ENCODE peak calls at places on chromosomes 4 and X, in eight cellular contexts. H is WERI-Rb-1, N is right cardiac atrium, L is brain microvascular endothelial cell, B is heart right ventricle, M is DND-41, R is pancreas, F is tibial artery. D is an unnamed sample.

GRCh38 chr4:94032754-94033153 is 174.9 kb upstream of the SMARCAD1 start:
- DNase-seq in H (no peak), F (no peak), M (no peak), R (no peak), N (no peak), B (no peak), L (peak), D (no peak)

GRCh38 chr4:152229782-152230289 is 306.1 kb downstream of the FBXW7 start:
- DNase-seq in F (no peak), R (no peak), B (no peak), H (peak), N (no peak), M (no peak), L (no peak), D (no peak)

GRCh38 chr4:7783560-7783959 is 156.1 kb downstream of the AFAP1 start:
- DNase-seq in M (no peak), R (no peak), B (no peak), H (no peak), L (no peak), F (peak), N (no peak), D (no peak)

GRCh38 chr4:40737882-40738281 is 11.9 kb upstream of the NSUN7 start:
- DNase-seq in F (no peak), L (no peak), B (no peak), R (no peak), H (no peak), N (no peak), M (no peak), D (no peak)

GRCh38 chrX:66677430-66677829 is 38.6 kb upstream of the EDA2R start:
- DNase-seq in M (no peak), F (no peak), L (peak), N (no peak), H (no peak), B (no peak), R (no peak), D (no peak)

GRCh38 chrX:34638116-34638515 is 19.0 kb downstream of the TMEM47 start:
- DNase-seq in M (no peak), N (no peak), L (no peak), B (peak), F (no peak), H (peak), R (no peak), D (peak)

GRCh38 chr4:101952985-101953384 is 162.5 kb downstream of the BANK1 start:
- DNase-seq in R (no peak), L (no peak), F (no peak), N (no peak), B (no peak), H (no peak), M (no peak), D (no peak)

GRCh38 chrX:152072236-152072635 is 66.1 kb downstream of the MAGEA10 start:
- DNase-seq in M (no peak), N (no peak), L (peak), B (no peak), H (no peak), F (no peak), R (peak), D (no peak)

GRCh38 chr4:141158219-141158618 is 24.9 kb upstream of the RNF150 start:
- DNase-seq in H (no peak), M (no peak), B (no peak), R (no peak), F (no peak), L (no peak), N (no peak), D (peak)

GRCh38 chr4:23153076-23153475 is 460.3 kb downstream of the GBA3 start:
- DNase-seq in R (no peak), L (no peak), N (no peak), F (no peak), H (no peak), B (no peak), M (no peak), D (no peak)

GRCh38 chr4:127505203-127505602 is 127.6 kb upstream of the INTU start:
- DNase-seq in N (no peak), B (peak), F (no peak), L (peak), M (no peak), R (no peak), H (no peak), D (no peak)

GRCh38 chr4:87589531-87589930 is 18.8 kb upstream of the DSPP start:
- DNase-seq in H (no peak), L (peak), B (no peak), F (no peak), N (no peak), R (no peak), M (no peak), D (no peak)

GRCh38 chrX:70009049-70009448 is 40.7 kb downstream of the AWAT2 start:
- DNase-seq in N (no peak), R (no peak), H (no peak), L (no peak), F (no peak), B (no peak), M (no peak), D (no peak)

GRCh38 chrX:47101206-47101605 is 23.0 kb downstream of the RGN start:
- DNase-seq in B (no peak), F (no peak), M (no peak), R (no peak), H (no peak), L (no peak), N (no peak), D (no peak)

GRCh38 chr4:54085284-54085683 is 14.7 kb upstream of the GSX2 start:
- DNase-seq in H (no peak), F (no peak), B (peak), M (no peak), R (no peak), N (no peak), L (peak), D (no peak)

GRCh38 chr4:178165251-178165650 is 723.0 kb upstream of the AGA start:
- DNase-seq in M (no peak), N (no peak), L (no peak), F (no peak), R (no peak), H (no peak), B (no peak), D (no peak)

GRCh38 chrX:2703991-2704369 is 12.9 kb downstream of the CD99 start:
- DNase-seq in N (no peak), L (no peak), M (peak), B (peak), H (no peak), R (no peak), F (no peak), D (no peak)

GRCh38 chrX:24149346-24150050 is at the start of gene ZFX:
- DNase-seq in B (peak), F (peak), R (peak), L (peak), H (peak), M (peak), N (peak), D (no peak)

GRCh38 chrX:124346064-124346876 is at the start of gene SH2D1A:
- DNase-seq in M (peak), H (no peak), F (no peak), N (no peak), B (no peak), R (no peak), L (no peak), D (peak)

GRCh38 chr4:148874331-148874730 is 432.1 kb upstream of the NR3C2 start:
- DNase-seq in N (no peak), F (no peak), M (no peak), R (no peak), H (no peak), L (no peak), B (no peak), D (no peak)

GRCh38 chr4:8345053-8345945 is 75.7 kb downstream of the HTRA3 start:
- DNase-seq in H (no peak), L (no peak), M (no peak), B (no peak), F (peak), N (no peak), R (no peak), D (no peak)

GRCh38 chrX:130672214-130672613 is 230.8 kb downstream of the ENOX2 start:
- DNase-seq in F (no peak), B (no peak), L (no peak), M (no peak), N (no peak), H (no peak), R (no peak), D (no peak)

GRCh38 chr4:126583509-126583908 is 1049.2 kb upstream of the INTU start:
- DNase-seq in R (no peak), N (no peak), B (no peak), H (peak), F (no peak), L (no peak), M (no peak), D (peak)

GRCh38 chrX:1387141-1387776 is 4.7 kb downstream of the SLC25A6 start:
- DNase-seq in M (peak), F (peak), H (no peak), N (peak), B (no peak), R (no peak), L (no peak), D (no peak)
- H3K4me3 ChIP-seq in M (no peak), F (no peak), H (no peak), N (no peak), B (no peak), R (no peak), L (no peak), D (no peak)

GRCh38 chrX:77119706-77120105 is 327.5 kb upstream of the FGF16 start:
- DNase-seq in R (no peak), M (no peak), F (no peak), B (no peak), H (no peak), N (no peak), L (no peak), D (no peak)
- H3K4me3 ChIP-seq in R (no peak), M (no peak), F (no peak), B (no peak), H (no peak), N (no peak), L (no peak), D (no peak)

DNA sequence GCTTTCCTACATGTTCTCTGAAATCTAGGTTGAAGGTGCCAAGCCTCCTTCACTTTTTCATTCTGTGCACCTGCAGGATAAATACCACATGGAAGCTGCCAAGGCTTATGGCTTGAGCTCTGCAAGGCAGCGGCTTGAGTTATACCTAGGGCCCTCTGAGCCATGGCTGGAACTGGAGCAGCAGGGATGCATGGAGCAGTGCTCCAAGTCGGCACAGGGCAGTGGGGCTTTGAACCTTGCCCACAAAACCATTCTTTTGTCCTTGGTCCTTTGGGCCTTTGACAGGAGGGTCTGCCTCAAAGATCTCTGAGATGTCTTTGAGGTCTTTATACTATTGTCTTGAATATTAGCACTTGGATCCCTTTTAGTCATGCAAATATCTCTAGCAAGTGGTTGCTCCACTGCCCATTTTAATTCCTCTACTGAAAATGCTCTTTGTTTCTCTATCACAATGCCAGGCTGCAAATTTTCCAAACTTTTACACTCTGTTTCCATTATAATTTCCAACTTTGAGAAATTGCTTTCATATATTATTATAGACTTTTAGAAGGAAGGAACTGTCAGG is 536.2 kb upstream of the KLHL4 start:
- DNase-seq in H (no peak), L (no peak), B (no peak), R (no peak), N (no peak), M (no peak), F (no peak), D (no peak)
- H3K4me3 ChIP-seq in H (no peak), L (no peak), B (no peak), R (no peak), N (no peak), M (no peak), F (no peak), D (no peak)

DNA sequence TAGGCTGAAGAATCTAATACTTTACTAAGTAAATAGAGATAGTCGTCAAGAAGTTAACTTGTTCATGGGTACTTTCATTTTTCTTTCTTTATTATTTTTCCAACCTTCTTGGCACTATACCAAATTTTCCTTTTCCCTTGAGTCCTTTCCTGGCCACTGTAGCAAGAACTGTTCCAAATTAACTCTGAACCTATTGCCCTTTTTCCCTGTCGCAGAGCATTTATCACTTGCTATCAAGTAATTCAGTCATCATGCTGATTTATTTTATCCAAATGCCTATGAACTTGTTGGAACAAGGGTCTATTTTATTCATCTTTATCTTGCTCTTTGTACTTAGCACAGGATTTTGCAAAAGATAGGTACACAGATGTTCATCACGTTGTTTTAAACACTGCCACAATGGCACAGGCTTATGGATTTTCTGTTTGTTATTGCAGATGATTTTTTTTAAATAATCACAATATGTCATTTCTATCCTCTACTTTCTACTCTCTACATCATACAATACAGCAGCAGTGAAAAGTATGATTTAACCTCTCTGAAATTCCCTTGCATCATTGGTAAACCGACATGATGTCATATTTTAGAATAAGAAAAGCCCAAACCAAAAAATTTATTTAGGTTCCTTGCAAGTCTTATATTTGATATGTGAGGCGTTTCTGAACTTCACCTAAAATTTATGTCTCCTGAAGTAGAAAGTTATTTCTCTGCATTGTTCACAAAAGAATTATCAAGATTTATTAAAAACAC is 2352.3 kb downstream of the PCDH7 start:
- DNase-seq in H (no peak), R (no peak), L (no peak), B (no peak), N (no peak), M (no peak), F (no peak), D (no peak)
- H3K4me3 ChIP-seq in H (no peak), R (no peak), L (no peak), B (no peak), N (no peak), M (no peak), F (no peak), D (no peak)

GRCh38 chr4:1873291-1873690 is 2.1 kb downstream of the NSD2 start:
- DNase-seq in R (no peak), H (peak), F (no peak), M (no peak), N (no peak), L (no peak), B (no peak), D (no peak)
- H3K4me3 ChIP-seq in R (no peak), H (peak), F (no peak), M (peak), N (no peak), L (no peak), B (no peak), D (peak)

GRCh38 chr4:4245172-4245571 is 2.9 kb downstream of the TMEM128 start:
- DNase-seq in R (no peak), F (no peak), B (no peak), M (no peak), H (no peak), N (no peak), L (no peak), D (no peak)

GRCh38 chr4:4248036-4248884 is at the start of gene TMEM128:
- DNase-seq in H (peak), F (peak), M (peak), N (peak), B (peak), R (peak), L (peak), D (peak)

GRCh38 chr4:4249876-4250275 is 1.9 kb upstream of the TMEM128 start:
- DNase-seq in M (no peak), H (no peak), L (no peak), N (no peak), R (no peak), F (no peak), B (no peak), D (no peak)

GRCh38 chr4:4247711-4248035 is 350 bp downstream of the TMEM128 start:
- DNase-seq in F (no peak), N (no peak), M (no peak), R (no peak), L (no peak), B (no peak), H (no peak), D (peak)

GRCh38 chr4:4248885-4249203 is 821 bp upstream of the TMEM128 start:
- DNase-seq in B (no peak), N (no peak), H (no peak), L (no peak), F (no peak), M (no peak), R (no peak), D (no peak)
- H3K4me3 ChIP-seq in B (peak), N (peak), H (peak), L (peak), F (peak), M (peak), R (peak), D (peak)

DNA sequence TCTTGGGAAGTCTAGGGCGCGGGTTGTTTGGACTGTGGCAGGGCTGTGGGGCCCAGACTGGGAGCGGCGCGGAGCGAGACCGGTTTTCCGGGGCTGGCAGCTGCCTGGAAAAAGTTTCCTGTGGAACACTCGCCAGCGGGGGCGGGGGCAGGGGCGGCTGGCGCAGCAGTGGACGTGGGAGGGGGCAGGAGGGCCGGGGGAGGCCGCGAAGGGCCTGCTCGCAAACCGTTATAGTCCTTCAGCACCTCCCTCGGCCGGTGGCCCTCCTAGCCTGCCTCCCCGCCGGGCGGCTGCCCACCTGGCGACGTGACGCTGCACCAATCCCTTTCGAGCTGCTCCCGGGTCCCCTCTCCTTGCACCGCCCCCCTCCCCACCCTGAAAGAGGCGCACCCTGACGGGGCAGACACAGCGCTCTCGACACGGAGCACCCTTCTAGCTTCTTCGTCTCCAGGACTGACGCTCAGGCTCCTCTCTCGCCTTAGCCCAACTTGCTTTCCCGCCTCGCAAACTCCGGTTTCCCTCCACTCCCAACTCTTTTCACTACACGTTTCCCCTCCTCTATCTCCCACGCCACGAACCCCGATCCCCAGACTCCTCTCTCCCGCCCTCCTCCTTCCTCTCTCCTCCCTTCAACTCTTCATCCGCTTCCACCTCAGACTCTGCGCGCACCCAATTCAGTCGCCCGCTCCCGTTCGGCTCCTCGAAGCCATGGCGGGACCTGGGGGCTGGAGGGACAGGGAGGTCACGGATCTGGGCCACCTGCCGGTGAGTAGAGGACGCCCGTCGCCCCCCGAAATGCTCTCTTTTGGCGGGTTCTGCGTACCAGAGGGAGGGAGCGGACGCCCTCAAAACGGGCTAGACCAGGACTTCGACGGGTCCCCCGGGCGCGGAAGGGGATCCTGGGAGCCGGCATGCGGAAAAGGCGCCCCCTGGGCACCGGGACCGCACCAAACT is at the start of gene NRK:
- DNase-seq in M (no peak), R (no peak), H (no peak), B (peak), F (peak), N (peak), L (peak), D (no peak)
- H3K4me3 ChIP-seq in M (no peak), R (peak), H (no peak), B (peak), F (peak), N (peak), L (peak), D (no peak)

GRCh38 chrX:1453390-1453783 is 678 bp upstream of the ASMTL start:
- DNase-seq in B (no peak), R (peak), L (no peak), N (no peak), F (no peak), M (no peak), H (no peak), D (no peak)
- H3K4me3 ChIP-seq in B (peak), R (peak), L (peak), N (peak), F (peak), M (peak), H (peak), D (peak)